ENCODE peak calls at places on chromosomes 2 and 18, in six cellular contexts. I, X, T, B, K and Y are unnamed samples.

GRCh38 chr2:58110765-58111164 is 64.2 kb downstream of the VRK2 start:
- DNase-seq in I (no peak), X (no peak), T (no peak), B (no peak), K (no peak), Y (no peak)

GRCh38 chr2:96873651-96874096 is 3.8 kb upstream of the SEMA4C start:
- DNase-seq in I (peak; percentile 53), X (no peak), T (no peak), B (no peak), K (no peak), Y (no peak)

GRCh38 chr2:119136872-119137271 is 21.7 kb downstream of the C1QL2 start:
- DNase-seq in I (no peak), X (no peak), T (no peak), B (no peak), K (no peak), Y (no peak)

GRCh38 chr2:23711979-23712755 is 214.8 kb downstream of the ATAD2B start:
- DNase-seq in I (no peak), X (no peak), T (no peak), B (no peak), K (no peak), Y (no peak)

GRCh38 chr2:83054751-83055150 is 1404.3 kb downstream of the SUCLG1 start:
- DNase-seq in I (no peak), X (no peak), T (no peak), B (no peak), K (no peak), Y (no peak)

GRCh38 chr2:119700866-119701265 is 21.9 kb downstream of the TMEM177 start:
- DNase-seq in I (no peak), X (no peak), T (no peak), B (no peak), K (no peak), Y (no peak)

GRCh38 chr2:196234672-196235071 is 63.3 kb upstream of the STK17B start:
- DNase-seq in I (no peak), X (no peak), T (peak; percentile 50), B (no peak), K (peak; percentile 61), Y (no peak)

GRCh38 chr2:219870023-219870422 is 242.6 kb downstream of the SLC4A3 start:
- DNase-seq in I (no peak), X (no peak), T (peak; percentile 62), B (peak; percentile 31), K (peak; percentile 32), Y (no peak)

GRCh38 chr2:230157300-230157699 is 62.5 kb downstream of the SP110 start:
- DNase-seq in I (no peak), X (no peak), T (no peak), B (no peak), K (no peak), Y (no peak)

GRCh38 chr18:30280861-30281470 is 761.6 kb downstream of the DSC3 start:
- DNase-seq in I (peak; percentile 41), X (no peak), T (peak; percentile 61), B (peak; percentile 49), K (peak; percentile 12), Y (no peak)

GRCh38 chr2:79887747-79888374 is 375.0 kb downstream of the CTNNA2 start:
- DNase-seq in I (peak; percentile 57), X (no peak), T (peak; percentile 30), B (peak; percentile 63), K (peak; percentile 47), Y (no peak)

GRCh38 chr18:12394428-12394827 is 13.3 kb upstream of the PRELID3A start:
- DNase-seq in I (no peak), X (no peak), T (no peak), B (peak; percentile 24), K (no peak), Y (no peak)

GRCh38 chr2:204277226-204277625 is 268.0 kb upstream of the PARD3B start:
- DNase-seq in I (no peak), X (no peak), T (no peak), B (no peak), K (no peak), Y (no peak)

GRCh38 chr2:75403991-75404428 is 156.7 kb downstream of the EVA1A start:
- DNase-seq in I (no peak), X (no peak), T (peak; percentile 59), B (peak; percentile 66), K (peak; percentile 67), Y (no peak)

GRCh38 chr18:9906407-9906955 is 7.3 kb upstream of the VAPA start:
- DNase-seq in I (no peak), X (no peak), T (no peak), B (no peak), K (no peak), Y (no peak)

GRCh38 chr18:32286749-32287148 is 96.9 kb downstream of the MEP1B start:
- DNase-seq in I (no peak), X (no peak), T (no peak), B (no peak), K (no peak), Y (no peak)

GRCh38 chr2:14140009-14140408 is 492.5 kb upstream of the LRATD1 start:
- DNase-seq in I (no peak), X (no peak), T (no peak), B (no peak), K (no peak), Y (no peak)

GRCh38 chr2:217216982-217217381 is 357.1 kb upstream of the TNP1 start:
- DNase-seq in I (no peak), X (no peak), T (no peak), B (no peak), K (no peak), Y (no peak)

GRCh38 chr18:53797998-53798397 is 426.5 kb downstream of the MBD2 start:
- DNase-seq in I (no peak), X (no peak), T (no peak), B (no peak), K (no peak), Y (no peak)